ENCODE peak calls at places on chromosomes 4 and X, in four cellular contexts. X, S, Q and L are unnamed samples.

GRCh38 chrX:11944486-11944885 is 186.4 kb downstream of the MSL3 start:
- DNase-seq in X (no peak), S (no peak), Q (peak), L (peak)

GRCh38 chr4:145557720-145558119 is 61.5 kb upstream of the MMAA start:
- DNase-seq in X (peak), S (peak), Q (peak), L (peak)

GRCh38 chrX:17697191-17697590 is 40.1 kb upstream of the SCML1 start:
- DNase-seq in X (no peak), S (peak), Q (no peak), L (no peak)

GRCh38 chrX:136272325-136272724 is 21.1 kb upstream of the MAP7D3 start:
- DNase-seq in X (no peak), S (no peak), Q (no peak), L (no peak)

GRCh38 chr4:10898072-10898471 is 213.5 kb upstream of the CLNK start:
- DNase-seq in X (no peak), S (no peak), Q (no peak), L (no peak)

GRCh38 chr4:14149469-14150030 is 522.0 kb upstream of the BOD1L1 start:
- DNase-seq in X (no peak), S (no peak), Q (no peak), L (no peak)

GRCh38 chr4:4427478-4427870 is 40.6 kb downstream of the NSG1 start:
- DNase-seq in X (no peak), S (no peak), Q (no peak), L (no peak)

GRCh38 chr4:78322032-78322431 is 229.5 kb upstream of the ANXA3 start:
- DNase-seq in X (no peak), S (no peak), Q (no peak), L (no peak)

GRCh38 chrX:133364201-133364600 is 51.1 kb downstream of the GPC4 start:
- DNase-seq in X (no peak), S (no peak), Q (no peak), L (no peak)

GRCh38 chr4:185018834-185019450 is 652 bp downstream of the HELT start:
- DNase-seq in X (no peak), S (no peak), Q (no peak), L (peak)

GRCh38 chrX:153909024-153909979 is 4.8 kb downstream of the AVPR2 start:
- DNase-seq in X (no peak), S (peak), Q (peak), L (peak)

GRCh38 chr4:48909697-48910096 is 3.1 kb upstream of the OCIAD2 start:
- DNase-seq in X (no peak), S (no peak), Q (no peak), L (no peak)

GRCh38 chr4:143784567-143784966 is 84.1 kb upstream of the FREM3 start:
- DNase-seq in X (no peak), S (no peak), Q (no peak), L (no peak)

GRCh38 chr4:72997409-72997808 is 72.1 kb downstream of the COX18 start:
- DNase-seq in X (no peak), S (no peak), Q (no peak), L (no peak)

GRCh38 chrX:119708936-119709335 is 16.0 kb upstream of the SEPTIN6 start:
- DNase-seq in X (no peak), S (no peak), Q (no peak), L (no peak)

GRCh38 chrX:18984381-18985185 is 669 bp upstream of the PHKA2 start:
- DNase-seq in X (peak), S (peak), Q (peak), L (peak)

GRCh38 chr4:8283161-8283560 is 13.6 kb downstream of the HTRA3 start:
- DNase-seq in X (no peak), S (no peak), Q (no peak), L (no peak)

GRCh38 chrX:133590703-133591505 is 175.6 kb upstream of the GPC4 start:
- DNase-seq in X (no peak), S (no peak), Q (no peak), L (no peak)

GRCh38 chr4:95761441-95761840 is 78.5 kb upstream of the PDHA2 start:
- DNase-seq in X (no peak), S (no peak), Q (no peak), L (no peak)

GRCh38 chrX:134880866-134881265 is 109.9 kb upstream of the SMIM10 start:
- DNase-seq in X (no peak), S (no peak), Q (no peak), L (no peak)

GRCh38 chr4:76718806-76719205 is 179.1 kb downstream of the SOWAHB start:
- DNase-seq in X (no peak), S (no peak), Q (no peak), L (no peak)

GRCh38 chrX:38880460-38880859 is 79.2 kb downstream of the MID1IP1 start:
- DNase-seq in X (no peak), S (peak), Q (no peak), L (no peak)

GRCh38 chr4:183413562-183414200 is 30.8 kb upstream of the CDKN2AIP start:
- DNase-seq in X (no peak), S (no peak), Q (no peak), L (no peak)

GRCh38 chr4:113433116-113433515 is 328.4 kb downstream of the CAMK2D start:
- DNase-seq in X (no peak), S (no peak), Q (no peak), L (no peak)

GRCh38 chrX:92213781-92214180 is 434.6 kb downstream of the PCDH11X start:
- DNase-seq in X (no peak), S (no peak), Q (no peak), L (no peak)

GRCh38 chr4:148091896-148092295 is 350.3 kb downstream of the NR3C2 start:
- DNase-seq in X (no peak), S (no peak), Q (no peak), L (no peak)

GRCh38 chr4:94490437-94490836 is 38.7 kb downstream of the PDLIM5 start:
- DNase-seq in X (no peak), S (no peak), Q (no peak), L (no peak)

GRCh38 chr4:109355835-109356234 is 53.4 kb upstream of the COL25A1 start:
- DNase-seq in X (no peak), S (no peak), Q (no peak), L (no peak)

GRCh38 chrX:133838761-133839676 is 146.4 kb downstream of the GPC3 start:
- DNase-seq in X (no peak), S (no peak), Q (peak), L (peak)

GRCh38 chrX:2435465-2435864 is 65.3 kb downstream of the DHRSX start:
- DNase-seq in X (no peak), S (no peak), Q (no peak), L (no peak)

GRCh38 chrX:38864165-38864564 is 62.9 kb downstream of the MID1IP1 start:
- DNase-seq in X (no peak), S (no peak), Q (no peak), L (no peak)

GRCh38 chr4:38529189-38530115 is 134.5 kb upstream of the KLF3 start:
- DNase-seq in X (peak), S (no peak), Q (peak), L (no peak)

GRCh38 chr4:144350706-144351105 is 210.2 kb upstream of the GYPA start:
- DNase-seq in X (no peak), S (no peak), Q (no peak), L (no peak)

GRCh38 chrX:149982310-149982709 is 44.0 kb upstream of the EOLA2 start:
- DNase-seq in X (no peak), S (peak), Q (no peak), L (no peak)

GRCh38 chr4:109701566-109702399 is 1.5 kb downstream of the CASP6 start:
- DNase-seq in X (no peak), S (peak), Q (peak), L (peak)

GRCh38 chr4:159105761-159106243 is 2.9 kb downstream of the RAPGEF2 start:
- DNase-seq in X (peak), S (peak), Q (no peak), L (no peak)

GRCh38 chrX:132533409-132533808 is 44.6 kb upstream of the MBNL3 start:
- DNase-seq in X (no peak), S (peak), Q (no peak), L (no peak)

GRCh38 chr4:149910177-149910576 is 94.5 kb upstream of the IQCM start:
- DNase-seq in X (no peak), S (no peak), Q (no peak), L (no peak)

GRCh38 chr4:186727977-186728519 is 4.4 kb upstream of the FAT1 start:
- DNase-seq in X (no peak), S (peak), Q (no peak), L (peak)

GRCh38 chr4:4860381-4860802 is 927 bp downstream of the MSX1 start:
- DNase-seq in X (no peak), S (peak), Q (peak), L (no peak)

GRCh38 chrX:131402124-131402811 is 113.2 kb upstream of the IGSF1 start:
- DNase-seq in X (no peak), S (no peak), Q (no peak), L (no peak)

GRCh38 chrX:131399692-131400428 is 110.8 kb upstream of the IGSF1 start:
- DNase-seq in X (no peak), S (no peak), Q (no peak), L (no peak)

DNA sequence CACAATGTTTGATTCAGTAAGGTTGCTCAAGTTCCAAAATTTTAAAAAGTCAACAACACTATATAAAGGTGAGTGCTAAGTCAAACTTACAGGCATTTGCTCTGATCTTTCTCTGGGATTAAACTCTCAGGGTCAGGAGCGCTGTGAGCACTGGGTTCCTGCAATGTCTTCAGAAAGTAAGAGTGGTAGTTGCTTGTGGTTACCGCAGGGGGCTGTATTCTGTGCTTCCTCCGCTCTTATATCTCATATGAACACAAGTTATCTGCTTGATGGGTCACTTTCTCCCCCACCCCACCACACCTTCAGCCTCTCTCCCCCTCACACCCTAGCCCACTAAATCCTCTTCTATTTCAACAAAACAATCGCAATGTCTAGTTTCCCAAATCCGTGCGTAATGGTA is 116.4 kb upstream of the IGSF1 start:
- DNase-seq in X (no peak), S (no peak), Q (no peak), L (no peak)
- TF ChIP-seq USF2 in X (no peak), S (no peak), Q (no peak), L (no peak)

GRCh38 chr4:85825937-85826678 is 351.2 kb downstream of the ARHGAP24 start:
- DNase-seq in X (no peak), S (peak), Q (no peak), L (peak)
- TF ChIP-seq TCF7 in X (no peak), S (no peak), Q (no peak), L (no peak)

DNA sequence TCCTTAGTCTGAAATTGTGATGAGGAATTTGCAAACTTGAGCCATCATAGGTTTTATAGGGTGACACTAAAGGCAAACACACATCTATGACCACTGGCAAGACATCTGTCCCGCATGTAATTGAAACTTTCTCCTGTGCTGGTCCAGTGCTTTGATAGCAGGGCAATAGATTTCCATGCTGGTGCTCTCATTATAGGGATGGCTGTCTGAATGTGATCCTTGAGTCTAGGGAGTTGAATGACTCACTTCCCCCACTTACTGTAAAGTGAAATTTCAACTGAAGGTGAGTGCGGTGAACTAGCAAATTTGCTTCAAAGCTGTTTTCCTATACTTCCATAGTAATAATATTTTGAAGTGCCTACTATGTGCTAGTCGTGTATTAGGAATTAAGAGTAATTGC is 1630.0 kb downstream of the STIM2 start:
- DNase-seq in X (no peak), S (no peak), Q (no peak), L (no peak)
- TF ChIP-seq USF2 in X (no peak), S (no peak), Q (no peak), L (no peak)

GRCh38 chr4:40335508-40335860 is 351 bp downstream of the CHRNA9 start:
- DNase-seq in X (no peak), S (no peak), Q (no peak), L (no peak)
- TF ChIP-seq TCF7 in X (no peak), S (no peak), Q (no peak), L (no peak)